ENCODE peak calls at places on chromosomes 2 and 18, in nine cellular contexts. H is heart right ventricle; C is mesothelial cell of epicardium; Q is WERI-Rb-1; B is fibroblast of villous mesenchyme; O is IMR-90; T is OCI-LY7; W is PC-3; E is CD8-positive, alpha-beta T cell. M is an unnamed sample.

GRCh38 chr18:36411745-36412168 is 114.2 kb downstream of the FHOD3 start:
- DNase-seq in H (no peak), C (no peak), Q (peak; percentile 83), B (peak; percentile 12), O (peak; percentile 19), T (no peak), W (peak; percentile 44), E (no peak), M (peak; percentile 43)

GRCh38 chr2:45617496-45617895 is 6.4 kb upstream of the SRBD1 start:
- DNase-seq in H (no peak), C (no peak), Q (no peak), B (no peak), O (no peak), T (no peak), W (peak; percentile 50), E (no peak), M (no peak)

GRCh38 chr2:34288016-34288415 is 688.9 kb upstream of the FAM98A start:
- DNase-seq in H (no peak), C (no peak), Q (no peak), B (no peak), O (no peak), T (no peak), W (no peak), E (no peak), M (no peak)

GRCh38 chr2:62435720-62436119 is 70.3 kb downstream of the TMEM17 start:
- DNase-seq in H (no peak), C (no peak), Q (no peak), B (no peak), O (no peak), T (peak; percentile 17), W (no peak), E (no peak), M (no peak)

GRCh38 chr2:73892631-73893329 is at the start of gene ACTG2:
- DNase-seq in H (no peak), C (no peak), Q (no peak), B (peak; percentile 75), O (peak; percentile 91), T (no peak), W (peak; percentile 9), E (no peak), M (no peak)

GRCh38 chr2:28683100-28683706 is 68.4 kb upstream of the PPP1CB start:
- DNase-seq in H (peak; percentile 84), C (peak; percentile 39), Q (peak; percentile 94), B (peak; percentile 86), O (peak; percentile 86), T (no peak), W (peak; percentile 39), E (no peak), M (no peak)

GRCh38 chr2:168624028-168624427 is 168.0 kb downstream of the CERS6 start:
- DNase-seq in H (no peak), C (no peak), Q (no peak), B (no peak), O (no peak), T (no peak), W (no peak), E (no peak), M (no peak)

GRCh38 chr2:226758886-226759660 is 40.5 kb downstream of the IRS1 start:
- DNase-seq in H (no peak), C (no peak), Q (no peak), B (peak; percentile 89), O (peak; percentile 87), T (no peak), W (peak; percentile 44), E (no peak), M (no peak)

GRCh38 chr2:177753682-177754475 is 318.7 kb downstream of the PDE11A start:
- DNase-seq in H (peak; percentile 58), C (peak; percentile 49), Q (peak; percentile 58), B (peak; percentile 94), O (peak; percentile 82), T (peak; percentile 3), W (no peak), E (no peak), M (peak; percentile 39)

GRCh38 chr2:101524811-101525430 is 50.0 kb upstream of the RFX8 start:
- DNase-seq in H (peak; percentile 23), C (no peak), Q (no peak), B (peak; percentile 48), O (no peak), T (no peak), W (no peak), E (no peak), M (no peak)

GRCh38 chr2:48724278-48724677 is 31.2 kb downstream of the LHCGR start:
- DNase-seq in H (no peak), C (no peak), Q (no peak), B (no peak), O (no peak), T (no peak), W (no peak), E (no peak), M (no peak)

GRCh38 chr2:48725696-48726494 is 29.6 kb downstream of the LHCGR start:
- DNase-seq in H (no peak), C (no peak), Q (peak; percentile 37), B (no peak), O (no peak), T (no peak), W (peak; percentile 9), E (no peak), M (no peak)

GRCh38 chr2:48728295-48728694 is 27.2 kb downstream of the LHCGR start:
- DNase-seq in H (no peak), C (no peak), Q (no peak), B (no peak), O (no peak), T (no peak), W (no peak), E (no peak), M (no peak)

GRCh38 chr2:48728827-48729226 is 26.7 kb downstream of the LHCGR start:
- DNase-seq in H (no peak), C (no peak), Q (no peak), B (no peak), O (no peak), T (no peak), W (no peak), E (no peak), M (no peak)

GRCh38 chr2:48727560-48727959 is 28.0 kb downstream of the LHCGR start:
- DNase-seq in H (no peak), C (no peak), Q (no peak), B (peak; percentile 38), O (no peak), T (peak; percentile 2), W (peak; percentile 57), E (no peak), M (no peak)
- TF ChIP-seq CTCF in H (no peak), C (no peak), Q (peak; percentile 24), B (peak; percentile 35), O (no peak), T (peak; percentile 33), W (peak; percentile 54), E (no peak), M (no peak)

DNA sequence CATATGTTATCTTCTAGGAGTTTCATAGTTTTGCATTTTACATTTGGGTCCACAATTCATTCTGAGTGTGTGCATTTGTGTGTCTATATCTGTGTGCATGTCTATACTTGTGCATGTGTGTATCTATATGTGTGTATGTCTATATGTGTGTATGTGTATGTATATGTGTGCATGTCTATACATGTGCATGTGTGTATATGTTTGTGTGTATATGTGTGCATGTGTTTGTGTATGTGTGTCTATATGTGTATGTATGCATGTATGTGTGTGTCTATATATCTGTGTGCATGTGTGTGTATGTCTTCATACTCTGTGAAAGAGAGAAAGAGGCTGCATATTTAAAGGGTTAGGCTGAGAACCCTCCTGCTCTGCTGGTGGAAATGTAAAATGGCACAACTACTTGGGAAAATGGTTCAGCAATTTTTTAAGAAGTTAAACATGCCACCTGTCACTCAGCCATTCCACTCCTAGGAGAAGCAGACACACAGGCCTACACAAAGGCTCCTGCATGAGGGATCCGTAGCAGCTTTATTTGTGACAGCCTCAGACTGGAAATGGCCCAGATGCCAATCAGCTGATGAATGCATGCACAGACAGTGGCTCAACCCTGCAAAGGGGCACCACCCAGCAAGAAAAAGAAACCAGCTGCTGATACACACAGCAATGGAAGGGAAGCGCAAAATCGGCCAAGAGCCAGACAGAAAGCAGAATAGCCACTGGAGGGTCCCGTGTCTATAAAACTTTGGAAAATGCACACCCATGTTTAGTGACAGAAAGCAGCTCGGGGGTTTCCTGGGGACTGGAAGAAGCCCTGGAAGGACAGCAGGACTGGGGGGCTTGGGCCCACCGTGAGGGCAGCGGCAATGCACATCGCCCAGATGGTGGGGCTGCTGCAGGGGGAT is 146.8 kb downstream of the SEPTIN10 start:
- DNase-seq in H (no peak), C (no peak), Q (no peak), B (peak; percentile 34), O (peak; percentile 62), T (no peak), W (peak; percentile 52), E (no peak), M (no peak)
- TF ChIP-seq CTCF in H (no peak), C (no peak), Q (no peak), B (no peak), O (no peak), T (no peak), W (no peak), E (no peak), M (no peak)

DNA sequence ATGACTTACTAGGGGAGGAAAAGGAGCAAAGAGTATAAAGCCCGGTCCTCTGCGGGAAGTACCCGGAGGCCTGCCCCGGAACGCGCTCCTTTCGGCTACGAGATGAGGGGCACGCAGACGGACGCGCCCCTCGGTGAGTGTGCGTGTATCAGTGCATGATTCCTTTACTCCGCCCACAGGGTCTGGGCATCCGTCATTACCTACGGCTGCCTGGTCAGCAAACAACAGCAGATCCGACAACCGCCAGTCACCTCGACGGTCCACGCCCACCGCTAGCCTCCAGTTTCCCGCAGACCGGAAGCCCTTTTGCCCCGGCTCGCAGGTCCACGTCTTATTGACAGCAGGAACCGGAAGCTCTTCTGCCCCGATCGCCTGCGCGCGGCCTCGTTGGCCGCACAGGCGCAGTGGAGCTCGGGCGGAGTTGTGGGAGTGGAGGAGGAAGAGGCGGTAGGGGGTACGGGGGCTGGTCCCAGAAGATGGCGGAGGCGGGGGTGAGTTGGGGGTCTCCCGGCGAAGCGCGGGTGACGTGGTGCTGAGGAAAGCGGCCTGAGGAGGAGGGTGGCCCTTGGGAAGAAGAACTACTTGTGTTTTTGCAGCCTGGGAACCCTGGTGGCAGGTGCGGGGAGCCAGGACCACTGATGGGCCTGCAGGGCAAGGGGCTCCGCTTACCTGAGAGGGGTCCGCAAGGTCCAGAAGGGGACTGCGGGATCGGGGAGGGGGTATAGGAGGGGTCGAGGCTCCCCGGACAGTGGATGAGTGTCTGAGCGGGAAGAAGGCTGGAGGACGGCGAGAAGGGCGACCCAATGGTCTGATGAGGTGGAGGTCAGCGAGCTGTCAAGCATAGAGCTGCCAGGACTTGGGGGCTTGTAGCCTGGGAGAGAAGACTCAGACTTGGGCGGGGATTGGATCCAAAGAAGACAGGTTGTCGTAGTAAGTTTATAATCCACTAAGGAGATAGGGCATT is at the start of gene INSIG2:
- DNase-seq in H (peak; percentile 91), C (peak; percentile 86), Q (peak; percentile 97), B (peak; percentile 94), O (peak; percentile 91), T (peak; percentile 94), W (peak; percentile 98), E (peak; percentile 88), M (peak; percentile 95)
- TF ChIP-seq CTCF in H (no peak), C (no peak), Q (no peak), B (peak; percentile 14), O (no peak), T (no peak), W (no peak), E (no peak), M (peak; percentile 4)

DNA sequence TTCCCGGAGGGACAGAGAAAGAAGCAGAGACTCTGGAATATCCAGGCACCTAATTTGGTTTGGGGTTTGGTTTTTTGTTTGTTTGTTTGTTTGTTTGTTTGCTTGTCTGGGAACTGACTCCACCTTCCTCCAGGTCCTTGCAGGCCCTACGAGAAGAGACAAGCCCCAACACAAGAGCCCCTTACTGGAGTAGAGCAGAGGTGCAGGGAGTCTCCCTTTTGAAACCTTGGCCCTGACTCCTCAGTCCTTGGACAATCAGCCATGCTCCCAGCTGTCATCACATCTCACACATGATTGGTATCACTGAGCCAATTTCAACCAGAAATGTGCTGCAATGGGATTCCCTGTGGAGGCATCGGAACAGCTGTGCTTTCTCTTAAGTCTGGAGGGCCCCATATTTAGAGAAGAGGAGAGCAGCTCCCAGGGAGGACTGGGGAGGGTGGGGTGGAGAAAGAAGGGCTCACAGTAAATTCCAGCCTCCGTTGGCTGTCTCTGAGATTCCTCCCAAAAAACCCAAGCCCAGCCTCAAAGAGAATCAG is 279.9 kb upstream of the NCKAP5 start:
- DNase-seq in H (no peak), C (no peak), Q (no peak), B (no peak), O (no peak), T (no peak), W (no peak), E (no peak), M (no peak)
- TF ChIP-seq CTCF in H (no peak), C (no peak), Q (no peak), B (no peak), O (no peak), T (no peak), W (no peak), E (no peak), M (no peak)